ENCODE peak calls at places on chromosomes 4 and X, in five cellular contexts. S is germinal center, U is GM04503, P is M059J, L is tibial nerve. I is an unnamed sample.

GRCh38 chr4:17336524-17336941 is 175.4 kb downstream of the QDPR start:
- DNase-seq in L (no peak), S (no peak), P (peak; percentile 95), U (no peak), I (no peak)

GRCh38 chr4:74805601-74806000 is 11.3 kb upstream of the BTC start:
- DNase-seq in P (peak; percentile 29), U (peak; percentile 11), L (no peak), S (no peak), I (no peak)

GRCh38 chr4:87078987-87079469 is 141.4 kb downstream of the KLHL8 start:
- DNase-seq in S (no peak), L (peak; percentile 27), U (peak; percentile 78), P (no peak), I (no peak)

GRCh38 chr4:163991268-163991667 is 496.8 kb downstream of the TMA16 start:
- DNase-seq in P (peak; percentile 7), U (no peak), L (no peak), S (no peak), I (no peak)

GRCh38 chrX:40197071-40197470 is 99.3 kb upstream of the BCOR start:
- DNase-seq in S (no peak), P (no peak), L (no peak), U (no peak), I (peak; percentile 11)

GRCh38 chr4:82797048-82797590 is 1.5 kb downstream of the SCD5 start:
- DNase-seq in U (no peak), S (no peak), L (no peak), P (peak; percentile 22), I (peak; percentile 20)

GRCh38 chr4:84726356-84726755 is 143.4 kb downstream of the CDS1 start:
- DNase-seq in S (no peak), L (no peak), P (no peak), U (peak; percentile 37), I (no peak)

GRCh38 chrX:78747471-78747870 is at the start of gene LPAR4:
- DNase-seq in L (no peak), U (no peak), P (peak; percentile 53), S (no peak), I (no peak)

GRCh38 chr4:70788733-70789132 is 51.0 kb downstream of the GRSF1 start:
- DNase-seq in S (no peak), U (no peak), P (no peak), L (no peak), I (no peak)

GRCh38 chr4:6052679-6053078 is 34.4 kb upstream of the C4orf50 start:
- DNase-seq in S (no peak), P (peak; percentile 12), L (no peak), U (no peak), I (no peak)

GRCh38 chr4:148312996-148313490 is 129.2 kb downstream of the NR3C2 start:
- DNase-seq in S (no peak), L (no peak), U (no peak), P (no peak), I (no peak)

GRCh38 chr4:89184407-89184806 is 73.1 kb downstream of the TIGD2 start:
- DNase-seq in S (no peak), U (no peak), P (no peak), L (no peak), I (no peak)

GRCh38 chrX:140710710-140711109 is 1.2 kb downstream of the LINC00632 start:
- DNase-seq in P (no peak), S (no peak), U (no peak), L (no peak), I (no peak)

GRCh38 chrX:9775930-9776329 is 10.3 kb upstream of the GPR143 start:
- DNase-seq in U (no peak), L (no peak), S (no peak), P (peak; percentile 85), I (peak; percentile 23)

GRCh38 chr4:139266583-139267257 is 13.3 kb downstream of the MGARP start:
- DNase-seq in U (peak; percentile 52), L (peak; percentile 75), P (peak; percentile 70), S (peak; percentile 65), I (peak; percentile 93)

GRCh38 chrX:103791233-103791632 is 14.6 kb downstream of the PLP1 start:
- DNase-seq in P (peak; percentile 26), L (no peak), S (no peak), U (no peak), I (no peak)

GRCh38 chr4:165379662-165380061 is 854 bp downstream of the CPE start:
- DNase-seq in U (no peak), L (no peak), S (no peak), P (no peak), I (no peak)

GRCh38 chr4:56657818-56658217 is 23.3 kb downstream of the HOPX start:
- DNase-seq in U (no peak), L (no peak), S (no peak), P (no peak), I (no peak)

GRCh38 chr4:55756208-55756607 is 63.4 kb upstream of the EXOC1L start:
- DNase-seq in S (no peak), U (no peak), P (no peak), L (no peak), I (no peak)

GRCh38 chr4:80685219-80685618 is 345.3 kb upstream of the BMP3 start:
- DNase-seq in P (no peak), L (no peak), S (peak; percentile 6), U (no peak), I (no peak)